ENCODE peak calls at places on chromosomes 13 and 19, in six cellular contexts. X is fibroblast of lung, K is GM10248, B is cardiac fibroblast, I is left ventricle myocardium inferior, E is neural crest cell. P is an unnamed sample.
A peak's percentile ranks its signal among the peaks of the same experiment; 100 is the strongest.

GRCh38 chr19:57351867-57352266 is 796 bp downstream of the ZNF304 start:
- DNase-seq in I (no peak), K (no peak), X (no peak), B (no peak), E (no peak), P (no peak)

GRCh38 chr13:65936249-65936648 is 1293.9 kb downstream of the PCDH9 start:
- DNase-seq in E (no peak), I (no peak), K (no peak), X (no peak), B (no peak), P (no peak)

GRCh38 chr13:32125746-32126145 is 94.2 kb downstream of the FRY start:
- DNase-seq in E (no peak), K (no peak), X (peak; percentile 14), B (no peak), I (no peak), P (no peak)

GRCh38 chr13:85277753-85278152 is 521.5 kb downstream of the SLITRK6 start:
- DNase-seq in I (no peak), X (peak; percentile 87), K (no peak), E (no peak), B (peak; percentile 7), P (no peak)

GRCh38 chr13:51804295-51805172 is 571 bp upstream of the DHRS12 start:
- DNase-seq in E (no peak), B (no peak), X (no peak), K (no peak), I (no peak), P (no peak)

GRCh38 chr13:44155422-44156293 is 218.0 kb upstream of the SERP2 start:
- DNase-seq in X (peak; percentile 47), I (peak; percentile 46), K (no peak), B (peak; percentile 72), E (no peak), P (no peak)

GRCh38 chr19:49338691-49339363 is 3.6 kb downstream of the CD37 start:
- DNase-seq in I (peak; percentile 75), E (peak; percentile 30), B (peak; percentile 50), X (peak; percentile 49), K (peak; percentile 27), P (no peak)

GRCh38 chr13:76048126-76048525 is 412.0 kb downstream of the LMO7 start:
- DNase-seq in X (no peak), E (no peak), K (no peak), B (no peak), I (no peak), P (no peak)

GRCh38 chr19:4830768-4831265 is 695 bp downstream of the TICAM1 start:
- DNase-seq in K (no peak), X (no peak), B (no peak), E (no peak), I (no peak), P (no peak)

GRCh38 chr19:46950526-46951235 is 69.0 kb upstream of the NPAS1 start:
- DNase-seq in B (no peak), K (no peak), X (no peak), E (no peak), I (no peak), P (no peak)

GRCh38 chr13:90084684-90085290 is 1262.7 kb upstream of the MIR17HG start:
- DNase-seq in E (no peak), X (peak; percentile 19), K (no peak), B (peak; percentile 12), I (no peak), P (no peak)

GRCh38 chr19:29060833-29061364 is 152.1 kb downstream of the UQCRFS1 start:
- DNase-seq in K (no peak), B (no peak), E (no peak), I (no peak), X (no peak), P (no peak)

GRCh38 chr19:47280183-47280797 is 5.6 kb downstream of the INAFM1 start:
- DNase-seq in B (no peak), K (peak; percentile 40), I (no peak), X (no peak), E (peak; percentile 57), P (no peak)

GRCh38 chr13:45941261-45941660 is 89.7 kb upstream of the SIAH3 start:
- DNase-seq in B (no peak), I (no peak), K (no peak), X (no peak), E (no peak), P (no peak)

GRCh38 chr19:52936958-52937334 is 13.7 kb upstream of the ZNF888 start:
- DNase-seq in B (no peak), I (no peak), E (no peak), X (no peak), K (no peak), P (no peak)

GRCh38 chr13:59776924-59777690 is 386.6 kb downstream of the DIAPH3 start:
- DNase-seq in I (no peak), E (no peak), K (no peak), X (peak; percentile 91), B (peak; percentile 81), P (no peak)

GRCh38 chr19:55640577-55641375 is at the start of gene ZNF580:
- DNase-seq in E (peak; percentile 48), I (peak; percentile 71), X (peak; percentile 91), K (peak; percentile 73), B (peak; percentile 91), P (no peak)

GRCh38 chr19:18969953-18970659 is 29.1 kb upstream of the HOMER3 start:
- DNase-seq in B (no peak), X (no peak), I (no peak), E (no peak), K (no peak), P (no peak)

GRCh38 chr19:40718774-40719391 is 2.0 kb downstream of the ITPKC start:
- DNase-seq in E (no peak), I (peak; percentile 52), X (peak; percentile 54), K (no peak), B (peak; percentile 61), P (no peak)

GRCh38 chr13:108961542-108962125 is 332.2 kb downstream of the MYO16 start:
- DNase-seq in E (no peak), X (peak; percentile 43), I (no peak), K (peak; percentile 49), B (peak; percentile 74), P (no peak)

GRCh38 chr13:80923907-80924306 is 583.0 kb upstream of the SPRY2 start:
- DNase-seq in E (no peak), X (no peak), I (no peak), B (peak; percentile 31), K (no peak), P (no peak)
- TF ChIP-seq CTCF in E (peak; percentile 36), X (no peak), I (peak; percentile 48), B (no peak), K (peak; percentile 19), P (no peak)

GRCh38 chr19:17834350-17835181 is 13.2 kb downstream of the JAK3 start:
- DNase-seq in I (no peak), X (no peak), K (no peak), E (peak; percentile 26), B (no peak), P (no peak)
- TF ChIP-seq CTCF in I (no peak), X (no peak), K (no peak), E (no peak), B (no peak), P (peak; percentile 8)

DNA sequence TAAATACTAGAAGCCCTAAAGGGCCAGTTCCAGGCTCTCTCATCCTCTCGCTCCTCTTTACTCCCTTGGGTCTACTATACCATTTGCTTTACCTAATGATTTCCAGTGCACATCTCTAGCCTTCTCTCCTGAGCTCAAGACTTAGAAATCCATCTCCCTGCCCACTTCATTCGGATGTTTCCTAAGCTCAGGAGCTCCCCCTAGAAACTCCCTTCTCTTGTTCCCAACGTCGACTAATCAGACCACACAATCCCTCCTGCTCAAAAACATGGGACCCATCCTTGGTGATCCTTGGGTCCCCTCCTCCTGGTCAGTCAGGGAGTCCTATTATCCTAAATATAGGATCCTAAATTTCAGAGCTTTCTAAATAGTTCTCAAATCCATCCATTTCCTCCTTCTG is 21.1 kb upstream of the STK24 start:
- DNase-seq in B (peak; percentile 25), K (no peak), E (no peak), I (no peak), X (no peak), P (no peak)
- TF ChIP-seq CTCF in B (peak; percentile 16), K (no peak), E (no peak), I (peak; percentile 42), X (no peak), P (no peak)

GRCh38 chr13:95659500-95659899 is 15.0 kb upstream of the DZIP1 start:
- DNase-seq in B (no peak), K (no peak), E (no peak), I (no peak), X (no peak), P (no peak)

GRCh38 chr13:95656386-95657015 is 12.0 kb upstream of the DZIP1 start:
- DNase-seq in I (no peak), K (no peak), B (no peak), X (peak; percentile 39), E (no peak), P (no peak)

DNA sequence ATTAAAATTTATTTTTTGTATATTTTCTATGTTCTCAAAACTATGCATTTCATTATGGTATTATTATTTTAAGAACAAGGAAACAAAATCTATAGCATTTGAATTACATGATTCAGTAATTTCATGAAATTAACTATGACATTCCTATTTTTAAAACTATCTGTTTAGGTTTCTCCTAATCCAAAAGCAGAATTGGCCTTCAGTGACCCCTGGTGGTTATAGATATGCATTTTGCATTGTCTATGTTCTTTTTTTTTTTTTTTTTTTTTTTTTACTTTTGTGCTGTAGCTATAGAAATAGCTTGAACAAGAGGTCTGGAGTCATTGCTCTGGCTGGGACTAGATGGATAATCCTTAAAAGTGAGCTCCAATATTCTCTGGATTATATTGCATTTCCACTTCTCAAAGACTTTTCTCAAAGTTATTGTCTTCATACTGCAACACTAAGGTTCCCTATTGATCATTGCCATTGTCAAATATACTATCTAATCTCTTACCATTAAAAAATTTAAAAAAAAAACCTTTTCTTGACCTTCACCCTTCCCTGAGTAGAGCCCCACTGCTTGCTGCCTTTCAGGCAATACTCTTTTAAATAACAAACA is 15.9 kb upstream of the DNAJC3 start:
- DNase-seq in K (peak; percentile 27), E (no peak), B (peak; percentile 70), I (no peak), X (peak; percentile 31), P (no peak)
- TF ChIP-seq CTCF in K (peak; percentile 49), E (peak; percentile 78), B (peak; percentile 52), I (peak; percentile 69), X (peak; percentile 53), P (peak; percentile 52)

GRCh38 chr19:50908311-50908710 is 2.9 kb downstream of the KLK4 start:
- DNase-seq in K (no peak), I (no peak), X (no peak), E (no peak), B (no peak), P (no peak)

GRCh38 chr19:50909240-50910070 is 1.7 kb downstream of the KLK4 start:
- DNase-seq in E (peak; percentile 73), I (no peak), K (peak; percentile 88), X (no peak), B (peak; percentile 40), P (no peak)

GRCh38 chr19:50902640-50903039 is 8.6 kb downstream of the KLK4 start:
- DNase-seq in I (no peak), E (no peak), K (no peak), X (no peak), B (no peak), P (no peak)

GRCh38 chr19:50910722-50911121 is 473 bp downstream of the KLK4 start:
- DNase-seq in I (no peak), X (no peak), K (no peak), B (no peak), E (no peak), P (no peak)

DNA sequence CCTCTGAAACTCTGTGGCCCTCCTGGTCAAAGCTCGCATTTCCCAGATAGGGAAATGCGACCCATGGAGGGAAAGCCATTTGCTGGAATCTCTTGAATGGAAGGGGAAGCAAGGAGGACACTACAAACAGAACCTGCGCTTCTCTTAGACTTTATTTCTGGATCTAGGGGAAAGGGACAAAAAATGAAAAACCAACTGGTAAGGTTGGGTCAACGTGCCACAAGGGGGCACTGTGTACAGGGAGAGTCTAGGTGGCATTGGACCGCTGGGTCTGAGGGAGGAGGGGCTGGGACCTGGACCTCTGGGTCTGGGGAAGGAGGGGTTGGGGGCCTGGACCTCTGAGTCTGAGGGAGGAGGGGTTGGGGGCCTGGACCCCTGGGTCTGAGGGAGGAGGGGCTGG is 5.0 kb downstream of the KLK4 start:
- DNase-seq in E (peak; percentile 46), B (peak; percentile 21), K (peak; percentile 46), X (no peak), I (no peak), P (no peak)
- TF ChIP-seq CTCF in E (peak; percentile 55), B (peak; percentile 36), K (peak; percentile 36), X (no peak), I (no peak), P (peak; percentile 81)

P was measured in GM12864.